ENCODE peak calls at places on chromosomes 3 and 15, in five cellular contexts. S, E, V, N and D are unnamed samples.
A peak's percentile ranks its signal among the peaks of the same experiment; 100 is the strongest.

GRCh38 chr3:79052054-79052681 is 715.6 kb downstream of the ROBO1 start:
- DNase-seq in N (peak; percentile 11), E (no peak), S (no peak), V (no peak), D (peak; percentile 62)

GRCh38 chr3:135229018-135229495 is 434.0 kb downstream of the EPHB1 start:
- DNase-seq in V (no peak), E (no peak), N (no peak), S (no peak), D (no peak)

GRCh38 chr3:194137314-194138097 is 1.6 kb downstream of the HES1 start:
- DNase-seq in S (peak; percentile 57), N (no peak), E (peak; percentile 79), V (peak; percentile 65), D (peak; percentile 60)

GRCh38 chr3:48038971-48039481 is 22.8 kb upstream of the MAP4 start:
- DNase-seq in E (peak; percentile 47), S (no peak), N (no peak), V (no peak), D (peak; percentile 26)

GRCh38 chr15:23877502-23878412 is 190.7 kb upstream of the NDN start:
- DNase-seq in N (peak; percentile 14), S (no peak), E (peak; percentile 51), V (peak; percentile 79), D (peak; percentile 77)

GRCh38 chr3:182294256-182294655 is 499.0 kb upstream of the ATP11B start:
- DNase-seq in N (no peak), E (no peak), V (no peak), S (peak; percentile 93), D (no peak)

GRCh38 chr3:38374221-38374620 is 27.6 kb downstream of the XYLB start:
- DNase-seq in S (no peak), N (no peak), V (no peak), E (no peak), D (no peak)

GRCh38 chr3:32451049-32451659 is 51.5 kb downstream of the CMTM6 start:
- DNase-seq in E (no peak), S (no peak), V (no peak), N (no peak), D (no peak)

GRCh38 chr3:45123030-45123429 is 23.1 kb downstream of the CDCP1 start:
- DNase-seq in E (peak; percentile 95), S (peak; percentile 89), N (peak; percentile 97), V (peak; percentile 74), D (no peak)

GRCh38 chr3:22013641-22014040 is 262.6 kb upstream of the ZNF385D start:
- DNase-seq in N (no peak), V (no peak), S (no peak), E (no peak), D (peak; percentile 40)

GRCh38 chr3:43181202-43181910 is 75.5 kb upstream of the POMGNT2 start:
- DNase-seq in E (no peak), V (no peak), N (no peak), S (no peak), D (no peak)

GRCh38 chr15:87365221-87365620 is 891.3 kb downstream of the NTRK3 start:
- DNase-seq in S (peak; percentile 90), V (no peak), E (peak; percentile 76), N (peak; percentile 57), D (peak; percentile 82)

GRCh38 chr15:36468746-36469145 is 110.7 kb upstream of the CDIN1 start:
- DNase-seq in N (peak; percentile 100), S (peak; percentile 97), V (no peak), E (peak; percentile 43), D (no peak)

GRCh38 chr3:29279830-29280229 is 1.0 kb upstream of the RBMS3 start:
- DNase-seq in V (no peak), E (peak; percentile 79), N (peak; percentile 49), S (peak; percentile 24), D (no peak)

GRCh38 chr15:73882761-73883419 is 9.5 kb downstream of the TBC1D21 start:
- DNase-seq in N (no peak), S (no peak), E (no peak), V (no peak), D (no peak)

GRCh38 chr15:64149424-64150235 is 1.9 kb upstream of the SNX22 start:
- DNase-seq in V (peak; percentile 61), E (no peak), S (no peak), N (no peak), D (peak; percentile 81)

GRCh38 chr15:58541410-58542087 is 109.8 kb downstream of the LIPC start:
- DNase-seq in V (no peak), N (no peak), S (no peak), E (no peak), D (no peak)

GRCh38 chr3:151581046-151581445 is 120.2 kb upstream of the IGSF10 start:
- DNase-seq in E (peak; percentile 37), V (no peak), N (peak; percentile 25), S (peak; percentile 74), D (no peak)

GRCh38 chr3:58073315-58074125 is 65.3 kb downstream of the FLNB start:
- DNase-seq in N (no peak), E (peak; percentile 33), S (peak; percentile 71), V (no peak), D (no peak)

GRCh38 chr3:186680869-186681268 is 15.1 kb downstream of the HRG start:
- DNase-seq in N (no peak), E (no peak), V (no peak), S (no peak), D (no peak)

GRCh38 chr15:89797678-89798201 is 16.9 kb downstream of the ANPEP start:
- DNase-seq in V (no peak), S (no peak), E (no peak), N (no peak), D (no peak)

GRCh38 chr3:9808345-9809037 is 1.6 kb upstream of the TTLL3 start:
- DNase-seq in S (no peak), V (peak; percentile 70), N (peak; percentile 22), E (peak; percentile 66), D (peak; percentile 81)

GRCh38 chr3:184042617-184043016 is 10.2 kb upstream of the HTR3C start:
- DNase-seq in S (no peak), V (no peak), N (no peak), E (no peak), D (no peak)

GRCh38 chr3:189632238-189632637 is 1.0 kb downstream of the TP63 start:
- DNase-seq in V (peak; percentile 11), N (no peak), S (no peak), E (no peak), D (no peak)

GRCh38 chr3:189629803-189630455 is 1.3 kb upstream of the TP63 start:
- DNase-seq in E (peak; percentile 53), V (peak; percentile 35), N (peak; percentile 9), S (no peak), D (no peak)

GRCh38 chr3:189631409-189631808 is 220 bp downstream of the TP63 start:
- DNase-seq in N (no peak), S (no peak), V (no peak), E (no peak), D (no peak)

GRCh38 chr3:189631373-189631408 is at the start of gene TP63:
- DNase-seq in N (no peak), S (no peak), V (no peak), E (no peak), D (no peak)

GRCh38 chr3:189630667-189631372 is 369 bp upstream of the TP63 start:
- DNase-seq in V (peak; percentile 88), N (no peak), E (peak; percentile 10), S (no peak), D (no peak)
- H3K4me2 ChIP-seq in V (peak overlapping the region; percentile 74), N (no peak overlapping the region), E (no peak overlapping the region), S (no peak overlapping the region), D (no peak overlapping the region)

GRCh38 chr3:188584958-188585689 is 431.2 kb downstream of the LPP start:
- DNase-seq in S (no peak), N (peak; percentile 36), V (no peak), E (peak; percentile 35), D (peak; percentile 53)
- H3K4me2 ChIP-seq in S (peak overlapping the region; percentile 74), N (peak overlapping the region; percentile 62), V (peak overlapping the region; percentile 93), E (peak overlapping the region; percentile 72), D (no peak overlapping the region)

GRCh38 chr3:157529751-157530150 is 26.5 kb upstream of the VEPH1 start:
- DNase-seq in V (no peak), N (no peak), S (no peak), E (no peak), D (no peak)
- H3K4me2 ChIP-seq in V (no peak overlapping the region), N (no peak overlapping the region), S (peak overlapping the region; percentile 86), E (no peak overlapping the region), D (no peak overlapping the region)

GRCh38 chr3:141336672-141337522 is 31.4 kb upstream of the ZBTB38 start:
- DNase-seq in E (peak; percentile 92), N (peak; percentile 68), V (peak; percentile 65), S (peak; percentile 89), D (no peak)

GRCh38 chr3:141338881-141339280 is 29.4 kb upstream of the ZBTB38 start:
- DNase-seq in S (no peak), N (no peak), E (no peak), V (no peak), D (no peak)

GRCh38 chr3:141334627-141335250 is 33.6 kb upstream of the ZBTB38 start:
- DNase-seq in E (no peak), V (no peak), S (no peak), N (no peak), D (peak; percentile 89)

GRCh38 chr3:141335531-141336042 is 32.7 kb upstream of the ZBTB38 start:
- DNase-seq in N (peak; percentile 37), S (no peak), E (peak; percentile 58), V (no peak), D (no peak)

DNA sequence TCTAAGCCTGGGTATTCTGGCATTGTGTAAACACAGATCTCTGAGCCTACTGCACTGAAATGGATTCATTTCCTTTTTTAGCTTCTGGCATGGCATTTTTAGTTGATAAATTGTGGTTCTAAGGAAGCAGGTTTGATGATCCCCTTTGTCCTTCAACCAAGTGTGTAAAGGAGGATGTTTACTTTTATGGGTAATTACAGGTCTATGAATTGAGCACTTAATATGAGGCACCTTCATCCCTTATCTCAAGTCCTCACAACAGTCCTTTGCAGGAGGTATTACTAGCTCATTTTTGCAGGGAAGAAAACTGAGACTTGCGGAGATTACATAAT is 30.8 kb upstream of the ZBTB38 start:
- DNase-seq in E (no peak), S (no peak), V (no peak), N (no peak), D (no peak)
- H3K4me2 ChIP-seq in E (peak overlapping the region; percentile 14), S (peak overlapping the region; percentile 39), V (peak overlapping the region; percentile 26), N (no peak overlapping the region), D (no peak overlapping the region)

DNA sequence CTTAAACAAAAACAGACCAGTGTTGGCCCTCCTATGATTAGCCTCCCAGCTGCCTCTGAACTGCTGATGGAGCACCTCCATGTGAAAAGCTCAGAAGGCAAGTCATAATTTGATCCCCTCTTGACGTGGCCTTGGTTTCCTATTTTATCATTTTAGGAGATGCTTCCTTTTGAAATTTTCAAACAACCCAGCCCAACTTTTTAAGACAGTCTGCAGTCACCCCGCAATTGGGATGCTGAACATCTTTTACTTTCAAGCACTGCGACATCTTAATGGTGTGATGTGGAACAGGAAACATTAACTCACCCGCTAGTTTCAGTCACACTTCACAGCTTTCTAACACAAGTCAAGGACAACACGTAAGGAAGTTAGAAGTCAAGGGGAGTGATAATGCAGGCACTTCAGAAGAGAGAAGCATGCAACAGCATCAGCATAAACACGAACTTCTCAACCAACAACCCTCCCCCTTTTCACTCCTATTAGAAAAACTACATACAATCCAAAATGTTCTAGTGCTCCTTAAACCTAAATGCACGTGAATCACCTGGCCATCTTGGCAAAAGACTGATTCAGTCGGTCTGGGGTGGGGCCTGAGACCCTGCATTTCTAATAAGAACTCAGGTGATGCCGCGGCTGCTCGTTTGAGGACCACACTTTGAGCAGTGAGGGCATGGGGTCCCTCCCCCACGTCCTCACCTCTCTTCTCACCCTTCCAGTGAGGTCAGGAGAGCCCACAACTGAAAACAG is 161.5 kb downstream of the FOXP1 start:
- DNase-seq in S (no peak), E (no peak), V (no peak), N (no peak), D (no peak)
- H3K4me2 ChIP-seq in S (no peak overlapping the region), E (no peak overlapping the region), V (no peak overlapping the region), N (no peak overlapping the region), D (no peak overlapping the region)